ENCODE peak calls at places on chromosomes 3 and 15, in five cellular contexts. Y is breast epithelium, O is retinal pigment epithelial cell, F is left kidney, V is retina. K is an unnamed sample.

GRCh38 chr3:133361435-133361834 is 38.4 kb upstream of the BFSP2 start:
- DNase-seq in Y (no peak), O (no peak), F (no peak), V (no peak), K (no peak)

GRCh38 chr3:29335438-29335837 is 54.6 kb downstream of the RBMS3 start:
- DNase-seq in Y (peak; percentile 50), O (peak; percentile 98), F (peak; percentile 86), V (peak; percentile 32), K (peak; percentile 49)

GRCh38 chr3:134904796-134905646 is 110.0 kb downstream of the EPHB1 start:
- DNase-seq in Y (no peak), O (no peak), F (peak; percentile 41), V (no peak), K (peak; percentile 34)

GRCh38 chr3:159988617-159989251 is at the start of gene IL12A:
- DNase-seq in Y (peak; percentile 72), O (no peak), F (peak; percentile 92), V (peak; percentile 86), K (peak; percentile 88)

GRCh38 chr3:149415484-149415883 is 38.0 kb upstream of the TM4SF1 start:
- DNase-seq in Y (no peak), O (no peak), F (no peak), V (no peak), K (no peak)

GRCh38 chr3:63863150-63864007 is at the start of the genes ATXN7 and THOC7:
- DNase-seq in Y (peak; percentile 58), O (no peak), F (peak; percentile 89), V (peak; percentile 90), K (peak; percentile 89)

GRCh38 chr3:133937756-133938601 is 42.3 kb upstream of the RAB6B start:
- DNase-seq in Y (no peak), O (no peak), F (no peak), V (no peak), K (no peak)

GRCh38 chr3:15711281-15711680 is 86.5 kb downstream of the ANKRD28 start:
- DNase-seq in Y (no peak), O (no peak), F (no peak), V (no peak), K (no peak)

GRCh38 chr3:140166908-140167599 is 232.1 kb downstream of the CLSTN2 start:
- DNase-seq in Y (no peak), O (no peak), F (no peak), V (peak; percentile 36), K (no peak)

GRCh38 chr15:25501828-25502446 is 63.1 kb upstream of the UBE3A start:
- DNase-seq in Y (no peak), O (no peak), F (peak; percentile 74), V (peak; percentile 15), K (peak; percentile 66)

GRCh38 chr3:194497799-194498575 is 11.2 kb upstream of the ATP13A3 start:
- DNase-seq in Y (no peak), O (no peak), F (peak; percentile 72), V (no peak), K (no peak)

GRCh38 chr3:82163907-82164520 is 402.6 kb upstream of the GBE1 start:
- DNase-seq in Y (no peak), O (no peak), F (peak; percentile 12), V (no peak), K (peak; percentile 22)

GRCh38 chr3:58254144-58254543 is 16.6 kb downstream of the ABHD6 start:
- DNase-seq in Y (no peak), O (no peak), F (no peak), V (no peak), K (no peak)

GRCh38 chr3:77943598-77943997 is 903.7 kb downstream of the ROBO2 start:
- DNase-seq in Y (no peak), O (no peak), F (no peak), V (no peak), K (no peak)

GRCh38 chr3:128287161-128287560 is 133.9 kb downstream of the EEFSEC start:
- DNase-seq in Y (no peak), O (no peak), F (no peak), V (no peak), K (no peak)

GRCh38 chr3:43009547-43009946 is 30.4 kb downstream of the GASK1A start:
- DNase-seq in Y (no peak), O (no peak), F (no peak), V (no peak), K (no peak)

K was measured in neural progenitor cell.